ENCODE peak calls at places on chromosomes 13 and 19, in four cellular contexts. S is T-helper 9 cell, J is hippocampal formation, Y is GM19239. D is an unnamed sample.
A peak's percentile ranks its signal among the peaks of the same experiment; 100 is the strongest.

GRCh38 chr19:11552666-11553372 is 6.2 kb downstream of the ELOF1 start:
- DNase-seq in S (no peak), J (no peak), Y (no peak), D (no peak)

GRCh38 chr13:72953391-72953960 is 105.3 kb upstream of the KLF5 start:
- DNase-seq in S (no peak), J (no peak), Y (no peak), D (no peak)

GRCh38 chr13:110680852-110681251 is 25.1 kb downstream of the CARS2 start:
- DNase-seq in S (no peak), J (no peak), Y (no peak), D (no peak)

GRCh38 chr19:40610396-40611064 is 9.4 kb downstream of the LTBP4 start:
- DNase-seq in S (peak; percentile 63), J (peak; percentile 42), Y (no peak), D (peak; percentile 65)

GRCh38 chr19:10617409-10618121 is 7.8 kb upstream of the SLC44A2 start:
- DNase-seq in S (no peak), J (no peak), Y (no peak), D (no peak)

GRCh38 chr19:35209646-35210045 is 18.9 kb downstream of the FAM187B start:
- DNase-seq in S (no peak), J (no peak), Y (no peak), D (no peak)

GRCh38 chr13:47903836-47904235 is 97.2 kb downstream of the SUCLA2 start:
- DNase-seq in S (no peak), J (no peak), Y (no peak), D (no peak)

GRCh38 chr13:27289016-27289665 is 18.5 kb downstream of the RASL11A start:
- DNase-seq in S (no peak), J (no peak), Y (no peak), D (no peak)

GRCh38 chr13:28220166-28220565 is 81.8 kb downstream of the PAN3 start:
- DNase-seq in S (no peak), J (no peak), Y (no peak), D (no peak)

GRCh38 chr19:3683405-3683865 is 16.8 kb downstream of the PIP5K1C start:
- DNase-seq in S (no peak), J (no peak), Y (no peak), D (no peak)

D was measured in T-cell.